ENCODE peak calls at places on chromosome 6, in nine cellular contexts. One of them, this sample, is unnamed.
A peak's percentile ranks its signal among the peaks of the same experiment; 100 is the strongest.

GRCh38 chr6:149933461-149933860 is 8.4 kb upstream of the ULBP2 start:
- DNase-seq in AG08395: no peak
- DNase-seq in AG08396: no peak
- DNase-seq in left colon: no peak
- DNase-seq in OCI-M1: no peak
- DNase-seq in pons: no peak
- DNase-seq in hepatocyte: no peak
- DNase-seq in Kasumi-1: no peak
- DNase-seq in AG04450: no peak
- DNase-seq in this sample: no peak

GRCh38 chr6:75279418-75279817 is 5.2 kb downstream of the TMEM30A start:
- DNase-seq in AG08395: no peak
- DNase-seq in AG08396: no peak
- DNase-seq in left colon: no peak
- DNase-seq in OCI-M1: peak; percentile 70
- DNase-seq in pons: no peak
- DNase-seq in hepatocyte: no peak
- DNase-seq in Kasumi-1: no peak
- DNase-seq in AG04450: no peak
- DNase-seq in this sample: no peak

GRCh38 chr6:160394654-160395035 is 46.5 kb downstream of the SLC22A3 start:
- DNase-seq in AG08395: no peak
- DNase-seq in AG08396: no peak
- DNase-seq in left colon: no peak
- DNase-seq in OCI-M1: no peak
- DNase-seq in pons: no peak
- DNase-seq in hepatocyte: no peak
- DNase-seq in Kasumi-1: no peak
- DNase-seq in AG04450: no peak
- DNase-seq in this sample: no peak

GRCh38 chr6:168417158-168417557 is 23.8 kb upstream of the SMOC2 start:
- DNase-seq in AG08395: no peak
- DNase-seq in AG08396: no peak
- DNase-seq in left colon: no peak
- DNase-seq in OCI-M1: no peak
- DNase-seq in pons: no peak
- DNase-seq in hepatocyte: no peak
- DNase-seq in Kasumi-1: no peak
- DNase-seq in AG04450: no peak
- DNase-seq in this sample: no peak

GRCh38 chr6:112203577-112204349 is 50.6 kb downstream of the LAMA4 start:
- DNase-seq in AG08395: peak; percentile 52
- DNase-seq in AG08396: peak; percentile 29
- DNase-seq in left colon: no peak
- DNase-seq in OCI-M1: no peak
- DNase-seq in pons: no peak
- DNase-seq in hepatocyte: peak; percentile 14
- DNase-seq in Kasumi-1: no peak
- DNase-seq in AG04450: no peak
- DNase-seq in this sample: no peak

GRCh38 chr6:169863149-169863525 is 111.7 kb downstream of the ERMARD start:
- DNase-seq in AG08395: no peak
- DNase-seq in AG08396: no peak
- DNase-seq in left colon: no peak
- DNase-seq in OCI-M1: no peak
- DNase-seq in pons: no peak
- DNase-seq in hepatocyte: no peak
- DNase-seq in Kasumi-1: no peak
- DNase-seq in AG04450: no peak
- DNase-seq in this sample: no peak

GRCh38 chr6:12010635-12011275 is 1.4 kb upstream of the HIVEP1 start:
- DNase-seq in AG08395: no peak
- DNase-seq in AG08396: no peak
- DNase-seq in left colon: peak; percentile 75
- DNase-seq in OCI-M1: no peak
- DNase-seq in pons: peak; percentile 81
- DNase-seq in hepatocyte: peak; percentile 81
- DNase-seq in Kasumi-1: peak; percentile 61
- DNase-seq in AG04450: no peak
- DNase-seq in this sample: peak; percentile 74

GRCh38 chr6:12735786-12736185 is 19.2 kb downstream of the PHACTR1 start:
- DNase-seq in AG08395: no peak
- DNase-seq in AG08396: no peak
- DNase-seq in left colon: no peak
- DNase-seq in OCI-M1: no peak
- DNase-seq in pons: no peak
- DNase-seq in hepatocyte: no peak
- DNase-seq in Kasumi-1: no peak
- DNase-seq in AG04450: no peak
- DNase-seq in this sample: no peak

GRCh38 chr6:373773-374724 is 17.5 kb upstream of the IRF4 start:
- DNase-seq in AG08395: peak; percentile 21
- DNase-seq in AG08396: peak; percentile 46
- DNase-seq in left colon: no peak
- DNase-seq in OCI-M1: no peak
- DNase-seq in pons: no peak
- DNase-seq in hepatocyte: peak; percentile 56
- DNase-seq in Kasumi-1: no peak
- DNase-seq in AG04450: no peak
- DNase-seq in this sample: no peak

GRCh38 chr6:50663806-50664205 is 49.5 kb upstream of the TFAP2D start:
- DNase-seq in AG08395: no peak
- DNase-seq in AG08396: no peak
- DNase-seq in left colon: no peak
- DNase-seq in OCI-M1: no peak
- DNase-seq in pons: no peak
- DNase-seq in hepatocyte: no peak
- DNase-seq in Kasumi-1: no peak
- DNase-seq in AG04450: no peak
- DNase-seq in this sample: no peak

GRCh38 chr6:140445474-140446004 is 1071.1 kb upstream of the CITED2 start:
- DNase-seq in AG08395: peak; percentile 27
- DNase-seq in AG08396: no peak
- DNase-seq in left colon: no peak
- DNase-seq in OCI-M1: no peak
- DNase-seq in pons: no peak
- DNase-seq in hepatocyte: no peak
- DNase-seq in Kasumi-1: no peak
- DNase-seq in AG04450: no peak
- DNase-seq in this sample: no peak

GRCh38 chr6:26155066-26155925 is 68.1 kb downstream of the HFE start:
- DNase-seq in AG08395: peak; percentile 12
- DNase-seq in AG08396: no peak
- DNase-seq in left colon: peak; percentile 84
- DNase-seq in OCI-M1: peak; percentile 70
- DNase-seq in pons: peak; percentile 62
- DNase-seq in hepatocyte: peak; percentile 34
- DNase-seq in Kasumi-1: no peak
- DNase-seq in AG04450: no peak
- DNase-seq in this sample: peak; percentile 34

GRCh38 chr6:108492131-108492766 is 68.5 kb upstream of the FOXO3 start:
- DNase-seq in AG08395: peak; percentile 55
- DNase-seq in AG08396: peak; percentile 33
- DNase-seq in left colon: no peak
- DNase-seq in OCI-M1: peak; percentile 81
- DNase-seq in pons: peak; percentile 79
- DNase-seq in hepatocyte: peak; percentile 63
- DNase-seq in Kasumi-1: peak; percentile 54
- DNase-seq in AG04450: peak; percentile 7
- DNase-seq in this sample: peak; percentile 41

GRCh38 chr6:93721386-93722048 is 302.2 kb upstream of the EPHA7 start:
- DNase-seq in AG08395: no peak
- DNase-seq in AG08396: no peak
- DNase-seq in left colon: peak; percentile 19
- DNase-seq in OCI-M1: peak; percentile 62
- DNase-seq in pons: peak; percentile 81
- DNase-seq in hepatocyte: peak; percentile 37
- DNase-seq in Kasumi-1: peak; percentile 38
- DNase-seq in AG04450: no peak
- DNase-seq in this sample: peak; percentile 7

GRCh38 chr6:37038297-37039198 is 33.1 kb downstream of the FGD2 start:
- DNase-seq in AG08395: no peak
- DNase-seq in AG08396: no peak
- DNase-seq in left colon: no peak
- DNase-seq in OCI-M1: peak; percentile 90
- DNase-seq in pons: no peak
- DNase-seq in hepatocyte: peak; percentile 49
- DNase-seq in Kasumi-1: no peak
- DNase-seq in AG04450: no peak
- DNase-seq in this sample: no peak

GRCh38 chr6:30841644-30842504 is 42.4 kb upstream of the DDR1 start:
- DNase-seq in AG08395: no peak
- DNase-seq in AG08396: no peak
- DNase-seq in left colon: no peak
- DNase-seq in OCI-M1: peak; percentile 68
- DNase-seq in pons: no peak
- DNase-seq in hepatocyte: peak; percentile 52
- DNase-seq in Kasumi-1: no peak
- DNase-seq in AG04450: no peak
- DNase-seq in this sample: no peak

GRCh38 chr6:16698163-16698533 is 63.1 kb downstream of the ATXN1 start:
- DNase-seq in AG08395: no peak
- DNase-seq in AG08396: no peak
- DNase-seq in left colon: no peak
- DNase-seq in OCI-M1: no peak
- DNase-seq in pons: peak; percentile 73
- DNase-seq in hepatocyte: no peak
- DNase-seq in Kasumi-1: no peak
- DNase-seq in AG04450: no peak
- DNase-seq in this sample: no peak

GRCh38 chr6:70413829-70414494 is 654 bp downstream of the FAM135A start:
- DNase-seq in AG08395: peak; percentile 5
- DNase-seq in AG08396: peak; percentile 23
- DNase-seq in left colon: no peak
- DNase-seq in OCI-M1: peak; percentile 78
- DNase-seq in pons: peak; percentile 43
- DNase-seq in hepatocyte: no peak
- DNase-seq in Kasumi-1: peak; percentile 62
- DNase-seq in AG04450: no peak
- DNase-seq in this sample: peak; percentile 15

GRCh38 chr6:29967379-29968010 is 25.2 kb downstream of the HLA-A start:
- DNase-seq in AG08395: no peak
- DNase-seq in AG08396: no peak
- DNase-seq in left colon: peak; percentile 60
- DNase-seq in OCI-M1: peak; percentile 97
- DNase-seq in pons: peak; percentile 11
- DNase-seq in hepatocyte: peak; percentile 66
- DNase-seq in Kasumi-1: peak; percentile 45
- DNase-seq in AG04450: no peak
- DNase-seq in this sample: no peak

GRCh38 chr6:8707956-8708772 is 272.8 kb upstream of the SLC35B3 start:
- DNase-seq in AG08395: no peak
- DNase-seq in AG08396: no peak
- DNase-seq in left colon: peak; percentile 3
- DNase-seq in OCI-M1: peak; percentile 47
- DNase-seq in pons: peak; percentile 42
- DNase-seq in hepatocyte: peak; percentile 65
- DNase-seq in Kasumi-1: peak; percentile 80
- DNase-seq in AG04450: no peak
- DNase-seq in this sample: peak; percentile 7

GRCh38 chr6:47134476-47135189 is 92.5 kb upstream of the ADGRF1 start:
- DNase-seq in AG08395: peak; percentile 34
- DNase-seq in AG08396: peak; percentile 42
- DNase-seq in left colon: no peak
- DNase-seq in OCI-M1: peak; percentile 83
- DNase-seq in pons: peak; percentile 16
- DNase-seq in hepatocyte: peak; percentile 68
- DNase-seq in Kasumi-1: peak; percentile 49
- DNase-seq in AG04450: peak; percentile 81
- DNase-seq in this sample: no peak

GRCh38 chr6:43464337-43464736 is 9.0 kb upstream of the DLK2 start:
- DNase-seq in AG08395: no peak
- DNase-seq in AG08396: no peak
- DNase-seq in left colon: no peak
- DNase-seq in OCI-M1: no peak
- DNase-seq in pons: no peak
- DNase-seq in hepatocyte: no peak
- DNase-seq in Kasumi-1: no peak
- DNase-seq in AG04450: no peak
- DNase-seq in this sample: no peak

GRCh38 chr6:43807228-43808061 is 37.4 kb downstream of the VEGFA start:
- DNase-seq in AG08395: no peak
- DNase-seq in AG08396: no peak
- DNase-seq in left colon: peak; percentile 50
- DNase-seq in OCI-M1: peak; percentile 85
- DNase-seq in pons: no peak
- DNase-seq in hepatocyte: peak; percentile 70
- DNase-seq in Kasumi-1: peak; percentile 87
- DNase-seq in AG04450: no peak
- DNase-seq in this sample: no peak

GRCh38 chr6:169112483-169113320 is 140.9 kb downstream of the THBS2 start:
- DNase-seq in AG08395: no peak
- DNase-seq in AG08396: no peak
- DNase-seq in left colon: no peak
- DNase-seq in OCI-M1: no peak
- DNase-seq in pons: no peak
- DNase-seq in hepatocyte: no peak
- DNase-seq in Kasumi-1: peak; percentile 2
- DNase-seq in AG04450: no peak
- DNase-seq in this sample: no peak

GRCh38 chr6:1832844-1833787 is 223.4 kb downstream of the FOXC1 start:
- DNase-seq in AG08395: peak; percentile 58
- DNase-seq in AG08396: peak; percentile 25
- DNase-seq in left colon: peak; percentile 72
- DNase-seq in OCI-M1: no peak
- DNase-seq in pons: no peak
- DNase-seq in hepatocyte: no peak
- DNase-seq in Kasumi-1: no peak
- DNase-seq in AG04450: no peak
- DNase-seq in this sample: no peak

GRCh38 chr6:8017276-8017701 is 46.9 kb downstream of the BLOC1S5 start:
- DNase-seq in AG08395: no peak
- DNase-seq in AG08396: no peak
- DNase-seq in left colon: no peak
- DNase-seq in OCI-M1: no peak
- DNase-seq in pons: no peak
- DNase-seq in hepatocyte: no peak
- DNase-seq in Kasumi-1: no peak
- DNase-seq in AG04450: no peak
- DNase-seq in this sample: no peak

GRCh38 chr6:33686981-33687975 is 24.2 kb downstream of the UQCC2 start:
- DNase-seq in AG08395: no peak
- DNase-seq in AG08396: no peak
- DNase-seq in left colon: no peak
- DNase-seq in OCI-M1: no peak
- DNase-seq in pons: no peak
- DNase-seq in hepatocyte: no peak
- DNase-seq in Kasumi-1: no peak
- DNase-seq in AG04450: no peak
- DNase-seq in this sample: no peak

GRCh38 chr6:110446405-110446804 is 30.0 kb downstream of the SLC22A16 start:
- DNase-seq in AG08395: peak; percentile 6
- DNase-seq in AG08396: no peak
- DNase-seq in left colon: no peak
- DNase-seq in OCI-M1: no peak
- DNase-seq in pons: no peak
- DNase-seq in hepatocyte: no peak
- DNase-seq in Kasumi-1: no peak
- DNase-seq in AG04450: no peak
- DNase-seq in this sample: no peak

GRCh38 chr6:137975058-137975940 is 108.2 kb downstream of the TNFAIP3 start:
- DNase-seq in AG08395: peak; percentile 21
- DNase-seq in AG08396: no peak
- DNase-seq in left colon: no peak
- DNase-seq in OCI-M1: peak; percentile 84
- DNase-seq in pons: peak; percentile 28
- DNase-seq in hepatocyte: peak; percentile 18
- DNase-seq in Kasumi-1: peak; percentile 61
- DNase-seq in AG04450: no peak
- DNase-seq in this sample: no peak

This sample was measured in putamen.